ENCODE peak calls at places on chromosomes 1 and 21, in four cellular contexts. R is sigmoid colon, S is BJ, V is adrenal gland. O is an unnamed sample. For H3K36me3, the result is how much of the 10 kb centered on the place peaks cover.

GRCh38 chr1:102071451-102071850 is 74.7 kb upstream of the OLFM3 start:
- DNase-seq in S (no peak), V (no peak), R (no peak), O (no peak)

GRCh38 chr1:44848456-44849181 is 5.6 kb upstream of the PTCH2 start:
- DNase-seq in S (no peak), R (no peak), V (no peak), O (no peak)

GRCh38 chr1:178055093-178055492 is 38.8 kb upstream of the RASAL2 start:
- DNase-seq in R (no peak), S (no peak), V (peak), O (peak)

GRCh38 chr1:11707621-11708276 is 16.2 kb downstream of the DRAXIN start:
- DNase-seq in V (peak), R (no peak), S (no peak), O (peak)

GRCh38 chr21:45796003-45796402 is 152.5 kb downstream of the PCBP3 start:
- DNase-seq in S (no peak), V (no peak), R (no peak), O (no peak)

GRCh38 chr1:228379666-228380065 is 27.0 kb downstream of the TRIM11 start:
- DNase-seq in R (peak), V (peak), S (no peak), O (no peak)

GRCh38 chr1:153357076-153357852 is 390 bp upstream of the S100A9 start:
- DNase-seq in R (peak), S (no peak), V (peak), O (peak)

GRCh38 chr1:94528271-94528670 is 13.3 kb downstream of the F3 start:
- DNase-seq in V (no peak), R (no peak), S (no peak), O (no peak)

GRCh38 chr1:3697810-3698209 is 45.5 kb downstream of the TP73 start:
- DNase-seq in R (no peak), V (no peak), S (no peak), O (no peak)

GRCh38 chr1:66147226-66147625 is 354.5 kb downstream of the PDE4B start:
- DNase-seq in V (no peak), S (no peak), R (no peak), O (no peak)

GRCh38 chr1:39685071-39685470 is 6.2 kb downstream of the HPCAL4 start:
- DNase-seq in V (no peak), R (no peak), S (no peak), O (no peak)

GRCh38 chr1:117017648-117018047 is 16.1 kb downstream of the CD101 start:
- DNase-seq in R (no peak), S (no peak), V (no peak), O (peak)

GRCh38 chr1:116986531-116987255 is 14.9 kb upstream of the CD101 start:
- DNase-seq in S (no peak), V (no peak), R (no peak), O (no peak)

GRCh38 chr1:30911061-30911954 is 2.8 kb upstream of the SDC3 start:
- DNase-seq in V (peak), R (peak), S (no peak), O (peak)

GRCh38 chr1:115210302-115210711 is 121.0 kb upstream of the TSPAN2 start:
- DNase-seq in R (no peak), V (no peak), S (peak), O (no peak)

GRCh38 chr1:36851087-36851486 is 183.2 kb downstream of the GRIK3 start:
- DNase-seq in R (no peak), S (no peak), V (no peak), O (no peak)

GRCh38 chr1:109618614-109619404 is 607 bp downstream of the GNAT2 start:
- DNase-seq in R (no peak), V (no peak), S (no peak), O (no peak)

DNA sequence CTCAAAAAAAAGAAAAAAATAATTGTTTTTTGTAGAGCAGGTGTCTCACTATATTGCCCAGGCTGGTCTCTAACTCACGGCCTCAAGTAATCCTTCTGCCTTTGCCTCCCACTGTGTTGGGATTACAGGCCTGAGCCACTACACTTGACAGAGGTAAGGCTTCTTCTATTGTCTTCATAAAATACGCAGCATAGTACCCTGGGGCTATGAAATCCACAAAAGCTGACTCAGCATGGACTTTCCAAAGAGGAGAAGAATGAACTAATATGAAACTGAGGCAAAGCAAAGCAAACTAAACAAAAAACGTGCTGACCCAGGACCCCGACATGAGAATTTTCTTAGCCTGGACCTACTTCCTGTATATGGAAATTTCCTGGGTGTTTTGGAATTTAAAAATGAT is 18.5 kb upstream of the ATP13A2 start:
- DNase-seq in R (no peak), V (no peak), S (no peak), O (no peak)
- H3K36me3 ChIP-seq in R (half or more), V (under half), S (under half), O (half or more)

GRCh38 chr1:24970399-24970753 is 40.3 kb upstream of the RUNX3 start:
- DNase-seq in V (no peak), R (no peak), S (no peak), O (peak)
- TF ChIP-seq CTCF in V (no peak), R (no peak), S (no peak), O (no peak)

DNA sequence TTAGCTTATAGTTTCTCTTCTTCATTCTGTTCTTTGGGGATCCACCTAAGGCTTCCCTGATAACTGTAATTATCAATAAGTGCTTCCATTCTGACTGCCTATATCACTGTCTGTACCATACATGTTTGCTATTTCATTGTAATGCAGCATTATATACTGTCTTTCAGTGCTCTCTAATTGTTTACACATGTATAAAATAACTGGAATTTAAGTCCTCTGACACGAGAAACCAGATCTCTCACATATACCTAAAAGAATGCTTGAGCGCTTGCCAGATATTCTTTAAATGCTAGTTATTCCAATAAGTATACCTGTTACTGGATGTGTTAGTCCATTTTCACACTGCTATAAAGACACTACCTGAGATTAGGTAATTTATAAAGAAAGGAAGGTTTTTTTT is 34.7 kb downstream of the CELF3 start:
- DNase-seq in V (no peak), S (no peak), R (no peak), O (no peak)
- H3K36me3 ChIP-seq in V (under half), S (under half), R (under half), O (half or more)

DNA sequence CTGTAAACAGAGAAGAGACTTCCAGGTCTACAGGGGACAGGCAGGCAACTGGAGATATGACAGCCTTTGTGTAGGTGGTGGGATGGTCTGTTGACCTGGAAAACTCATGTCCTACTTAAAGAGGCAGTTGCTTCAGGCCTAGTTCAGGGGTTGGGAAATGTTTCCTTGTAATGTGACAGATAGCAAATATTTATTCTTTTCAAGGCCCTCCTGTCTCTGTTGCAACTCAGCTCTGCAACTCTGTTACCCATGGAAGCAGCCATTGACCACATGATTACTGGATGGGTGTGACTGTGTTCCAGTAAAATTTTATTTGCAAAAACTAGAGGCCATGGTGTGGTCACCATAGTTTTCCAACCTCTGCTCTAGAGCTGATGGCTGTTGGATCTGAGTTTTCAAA is 341.9 kb downstream of the PTBP2 start:
- DNase-seq in R (no peak), S (no peak), V (no peak), O (no peak)
- TF ChIP-seq CTCF in R (no peak), S (no peak), V (no peak), O (no peak)

GRCh38 chr1:235315173-235315572 is 12.8 kb downstream of the ARID4B start:
- DNase-seq in R (no peak), V (no peak), S (no peak), O (no peak)

GRCh38 chr1:235313931-235314678 is 13.9 kb downstream of the ARID4B start:
- DNase-seq in S (no peak), R (no peak), V (no peak), O (no peak)

GRCh38 chr1:235317179-235317578 is 10.8 kb downstream of the ARID4B start:
- DNase-seq in R (no peak), S (no peak), V (no peak), O (no peak)

GRCh38 chr1:235313262-235313661 is 14.7 kb downstream of the ARID4B start:
- DNase-seq in S (no peak), R (no peak), V (no peak), O (no peak)

GRCh38 chr1:235315735-235316134 is 12.2 kb downstream of the ARID4B start:
- DNase-seq in R (no peak), V (no peak), S (no peak), O (no peak)
- H3K36me3 ChIP-seq in R (under half), V (under half), S (under half), O (under half)

GRCh38 chr1:198553017-198553416 is 12.5 kb upstream of the ATP6V1G3 start:
- DNase-seq in R (no peak), V (no peak), S (no peak), O (no peak)
- TF ChIP-seq CTCF in R (no peak), V (no peak), S (no peak), O (no peak)

DNA sequence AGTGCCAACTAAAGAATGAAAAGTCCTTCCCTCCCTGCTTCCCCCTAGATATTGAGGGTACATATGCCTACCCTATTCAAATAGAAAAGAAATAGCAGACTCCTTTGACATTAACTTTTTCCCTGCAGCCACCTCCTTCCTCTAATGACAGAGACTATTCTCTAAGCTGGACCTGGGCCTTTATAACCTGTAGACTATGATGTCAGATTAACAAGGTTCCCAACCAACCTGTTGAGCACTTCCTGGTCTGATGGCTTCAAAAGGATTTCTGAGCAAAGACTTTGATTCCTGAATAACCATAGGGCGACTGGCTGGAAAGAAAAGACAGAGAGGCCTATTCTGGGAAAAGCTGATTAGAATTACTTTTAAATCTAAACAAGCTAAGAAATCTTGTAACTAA is 18.4 kb upstream of the C1orf216 start:
- DNase-seq in S (no peak), V (no peak), R (no peak), O (no peak)
- H3K36me3 ChIP-seq in S (under half), V (under half), R (under half), O (under half)

GRCh38 chr1:41239988-41240610 is 2.0 kb downstream of the SCMH1 start:
- DNase-seq in R (no peak), S (peak), V (no peak), O (no peak)
- TF ChIP-seq CTCF in R (peak), S (peak), V (peak), O (no peak)

DNA sequence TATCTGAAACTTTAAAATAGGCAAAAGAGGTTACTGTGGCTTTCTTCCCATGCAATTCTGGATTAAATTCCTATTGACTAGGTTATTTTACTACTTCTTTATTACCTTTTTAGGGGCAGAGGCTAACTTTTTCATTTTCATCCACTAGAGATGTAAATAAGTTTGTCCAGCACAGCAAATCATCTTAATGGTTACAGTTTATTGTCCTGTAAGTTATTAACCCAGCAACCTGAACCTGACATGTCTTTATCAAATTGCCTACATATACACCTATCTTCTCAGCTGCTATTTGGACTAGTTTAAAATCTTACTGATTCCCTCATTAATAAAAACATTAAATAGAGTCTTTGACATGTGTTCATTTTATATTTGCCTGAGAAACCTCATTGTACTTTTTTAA is 6.9 kb upstream of the SCYL3 start:
- DNase-seq in V (no peak), R (no peak), S (no peak), O (no peak)
- H3K36me3 ChIP-seq in V (under half), R (under half), S (under half), O (under half)

GRCh38 chr1:169106095-169106920 is at the start of gene ATP1B1:
- DNase-seq in V (peak), R (peak), S (no peak), O (peak)
- TF ChIP-seq CTCF in V (no peak), R (peak), S (peak), O (peak)